ENCODE peak calls at places on chromosomes 5 and 9, in eight cellular contexts. Y is uterus, J is GM12891, S is A549, Q is gastrocnemius medialis, Z is body of pancreas, D is testis, M is heart left ventricle. E is an unnamed sample.

GRCh38 chr9:21906878-21907277 is 87.3 kb downstream of the CDKN2A start:
- DNase-seq in Y (no peak), J (no peak), S (no peak), Q (no peak), Z (no peak), D (no peak), M (no peak), E (no peak)

GRCh38 chr5:78886650-78887230 is 98.4 kb downstream of the ARSB start:
- DNase-seq in Y (no peak), J (no peak), S (peak), Q (no peak), Z (no peak), D (no peak), M (no peak), E (no peak)

GRCh38 chr5:44952376-44952775 is 143.6 kb downstream of the MRPS30 start:
- DNase-seq in Y (no peak), J (no peak), S (peak), Q (no peak), Z (peak), D (peak), M (no peak), E (no peak)

GRCh38 chr5:37043693-37044092 is 167.1 kb downstream of the NIPBL start:
- DNase-seq in Y (no peak), J (no peak), S (peak), Q (no peak), Z (no peak), D (peak), M (no peak), E (no peak)

GRCh38 chr5:154349621-154350020 is 96.2 kb upstream of the SAP30L start:
- DNase-seq in Y (no peak), J (no peak), S (no peak), Q (no peak), Z (no peak), D (no peak), M (no peak), E (no peak)

GRCh38 chr5:80937591-80937990 is 22.6 kb upstream of the RASGRF2 start:
- DNase-seq in Y (no peak), J (no peak), S (peak), Q (no peak), Z (no peak), D (no peak), M (no peak), E (no peak)

GRCh38 chr5:14440598-14441401 is 140.8 kb upstream of the OTULINL start:
- DNase-seq in Y (peak), J (no peak), S (no peak), Q (peak), Z (peak), D (peak), M (peak), E (peak)

GRCh38 chr9:34382054-34382453 is 5.4 kb upstream of the MYORG start:
- DNase-seq in Y (no peak), J (no peak), S (no peak), Q (no peak), Z (no peak), D (no peak), M (no peak), E (no peak)

GRCh38 chr5:55680353-55680752 is 31.8 kb downstream of the SLC38A9 start:
- DNase-seq in Y (no peak), J (no peak), S (no peak), Q (no peak), Z (no peak), D (no peak), M (no peak), E (no peak)

GRCh38 chr5:170287532-170287931 is 10.0 kb downstream of the LCP2 start:
- DNase-seq in Y (peak), J (no peak), S (no peak), Q (peak), Z (peak), D (peak), M (peak), E (no peak)

GRCh38 chr5:115979203-115979602 is 16.9 kb downstream of the LVRN start:
- DNase-seq in Y (no peak), J (no peak), S (no peak), Q (no peak), Z (no peak), D (no peak), M (no peak), E (no peak)

GRCh38 chr5:55895276-55895675 is 44.1 kb downstream of the IL31RA start:
- DNase-seq in Y (no peak), J (no peak), S (no peak), Q (no peak), Z (no peak), D (no peak), M (no peak), E (no peak)

GRCh38 chr5:76787237-76787636 is 31.6 kb upstream of the F2RL1 start:
- DNase-seq in Y (peak), J (no peak), S (peak), Q (peak), Z (peak), D (peak), M (peak), E (peak)

GRCh38 chr9:88358743-88359142 is 29.5 kb upstream of the SPIN1 start:
- DNase-seq in Y (no peak), J (no peak), S (no peak), Q (no peak), Z (no peak), D (no peak), M (no peak), E (no peak)
- TF ChIP-seq POLR2A in Y (no peak), J (no peak), S (no peak), Q (no peak), Z (no peak), D (no peak), M (no peak), E (no peak)

DNA sequence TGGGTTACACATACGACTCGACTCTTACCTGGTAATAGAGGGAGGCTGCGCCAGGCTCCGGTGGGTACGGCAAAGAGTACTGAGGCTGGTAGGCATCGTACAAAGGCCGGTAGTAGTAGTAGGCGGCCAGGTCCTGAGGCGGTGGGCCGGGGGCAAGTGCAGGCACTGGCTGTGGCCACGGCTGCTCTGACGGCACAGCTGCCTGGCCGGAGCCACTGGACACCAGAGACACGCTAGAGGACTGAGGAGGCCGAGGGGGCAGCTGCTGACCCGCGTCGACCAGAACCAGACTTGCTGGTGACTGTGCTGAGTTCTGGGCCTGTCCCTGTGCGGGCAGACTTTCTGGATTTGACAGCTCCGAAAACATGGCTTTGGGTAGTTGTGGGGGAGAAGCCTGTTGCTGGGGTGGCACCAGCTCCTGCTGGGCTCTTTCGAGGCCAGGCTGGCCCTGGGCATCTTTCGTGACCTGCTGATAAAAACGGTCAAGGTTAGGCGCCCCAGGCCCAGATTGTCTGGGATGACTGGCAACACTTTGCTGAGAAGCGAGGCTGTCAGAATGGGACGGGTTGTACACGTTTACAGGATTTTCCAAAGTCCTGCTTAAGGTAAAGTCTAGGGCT is 8.7 kb downstream of the SEC16A start:
- DNase-seq in Y (no peak), J (no peak), S (no peak), Q (no peak), Z (no peak), D (no peak), M (no peak), E (no peak)
- TF ChIP-seq POLR2A in Y (no peak), J (peak), S (no peak), Q (no peak), Z (no peak), D (no peak), M (no peak), E (no peak)

GRCh38 chr5:87263498-87263897 is 4.2 kb upstream of the RASA1 start:
- DNase-seq in Y (no peak), J (no peak), S (no peak), Q (no peak), Z (no peak), D (no peak), M (no peak), E (no peak)

GRCh38 chr5:87258507-87258906 is 9.2 kb upstream of the RASA1 start:
- DNase-seq in Y (no peak), J (no peak), S (no peak), Q (no peak), Z (no peak), D (no peak), M (no peak), E (no peak)

GRCh38 chr5:87260604-87261200 is 7.0 kb upstream of the RASA1 start:
- DNase-seq in Y (no peak), J (no peak), S (no peak), Q (no peak), Z (no peak), D (no peak), M (no peak), E (no peak)
- TF ChIP-seq POLR2A in Y (no peak), J (no peak), S (no peak), Q (no peak), Z (no peak), D (no peak), M (no peak), E (no peak)

GRCh38 chr9:136095028-136095494 is at the start of gene NACC2:
- DNase-seq in Y (peak), J (no peak), S (peak), Q (peak), Z (peak), D (peak), M (peak), E (peak)

GRCh38 chr9:136093331-136093986 is 1.6 kb downstream of the NACC2 start:
- DNase-seq in Y (no peak), J (no peak), S (peak), Q (peak), Z (peak), D (peak), M (no peak), E (peak)

GRCh38 chr9:136092741-136093140 is 2.3 kb downstream of the NACC2 start:
- DNase-seq in Y (no peak), J (no peak), S (no peak), Q (peak), Z (no peak), D (no peak), M (no peak), E (no peak)

GRCh38 chr9:136095495-136096058 is 488 bp upstream of the NACC2 start:
- DNase-seq in Y (no peak), J (no peak), S (peak), Q (peak), Z (peak), D (no peak), M (peak), E (peak)

DNA sequence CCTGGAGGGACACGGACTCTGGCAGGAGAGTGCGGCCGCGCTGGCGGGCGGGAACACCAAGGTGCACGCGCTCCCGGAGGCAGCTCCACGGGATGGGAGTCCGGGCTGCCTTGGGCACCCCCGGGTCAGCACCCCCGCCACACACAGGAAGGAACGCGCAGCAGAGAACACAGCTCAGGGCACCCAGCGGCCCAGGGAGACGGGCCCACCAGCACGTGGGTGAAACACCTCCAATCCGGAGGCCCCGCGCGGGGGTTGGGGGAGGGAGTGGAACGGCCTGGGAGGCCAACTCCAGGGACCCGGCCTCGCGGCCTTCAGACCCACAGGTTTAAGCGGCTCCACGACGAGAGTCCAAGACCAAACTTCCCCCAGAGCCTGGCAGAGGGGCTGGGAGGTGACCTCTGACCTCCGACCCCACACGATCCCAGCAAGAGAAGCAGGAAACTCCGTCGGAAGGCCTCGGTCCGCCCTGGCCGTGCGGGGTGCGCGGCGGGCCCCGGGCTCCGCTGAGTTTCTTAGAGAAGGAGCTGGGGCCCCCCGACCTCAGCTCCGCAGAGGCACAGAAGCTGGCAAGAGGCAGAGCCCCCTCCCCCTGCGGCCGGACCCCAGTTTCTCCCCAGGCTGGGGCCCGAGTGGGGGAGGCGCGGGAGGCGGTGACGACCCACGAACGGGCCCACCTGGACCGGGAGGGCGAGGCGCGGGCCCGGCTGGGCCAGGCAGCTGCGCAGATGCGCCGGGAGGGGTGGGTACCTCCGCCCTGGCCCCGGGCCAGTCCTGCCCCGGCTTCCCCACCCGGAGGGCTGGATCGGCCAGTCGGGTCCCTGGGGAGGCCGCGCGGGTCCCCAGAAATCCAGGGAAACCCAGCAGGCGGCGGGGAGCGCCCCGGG is 851 bp downstream of the NACC2 start:
- DNase-seq in Y (peak), J (no peak), S (peak), Q (peak), Z (peak), D (peak), M (peak), E (peak)
- TF ChIP-seq POLR2A in Y (peak), J (no peak), S (no peak), Q (peak), Z (peak), D (no peak), M (no peak), E (no peak)

DNA sequence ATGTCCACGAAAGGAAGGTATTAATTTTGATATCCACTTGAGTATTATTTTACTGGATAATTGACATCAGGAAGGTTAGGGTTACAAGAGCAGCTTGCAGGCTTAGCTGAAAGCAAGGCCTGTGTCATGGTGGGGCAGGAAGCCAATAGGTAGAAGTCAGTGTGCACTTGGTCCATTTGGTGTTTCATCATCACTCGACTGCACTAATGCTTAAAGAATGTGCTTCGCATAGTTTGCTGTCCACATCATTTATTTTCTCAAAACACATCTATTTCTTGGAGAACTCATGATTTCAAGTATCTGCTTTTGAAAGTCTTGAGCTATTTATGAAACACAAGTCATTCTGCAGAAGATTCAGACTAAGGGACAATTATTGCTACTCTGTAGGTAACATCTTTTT is 59.6 kb upstream of the GNA14 start:
- DNase-seq in Y (peak), J (no peak), S (peak), Q (peak), Z (peak), D (no peak), M (peak), E (peak)
- TF ChIP-seq POLR2A in Y (no peak), J (no peak), S (no peak), Q (no peak), Z (no peak), D (no peak), M (no peak), E (no peak)

GRCh38 chr9:33223696-33224095 is 16.3 kb upstream of the SPINK4 start:
- DNase-seq in Y (no peak), J (no peak), S (no peak), Q (no peak), Z (no peak), D (peak), M (no peak), E (no peak)

GRCh38 chr9:33228606-33229005 is 11.4 kb upstream of the SPINK4 start:
- DNase-seq in Y (no peak), J (no peak), S (no peak), Q (no peak), Z (no peak), D (no peak), M (no peak), E (no peak)

GRCh38 chr9:33227741-33228140 is 12.2 kb upstream of the SPINK4 start:
- DNase-seq in Y (no peak), J (no peak), S (no peak), Q (no peak), Z (no peak), D (no peak), M (no peak), E (no peak)

GRCh38 chr9:33227013-33227398 is 13.0 kb upstream of the SPINK4 start:
- DNase-seq in Y (no peak), J (no peak), S (no peak), Q (peak), Z (no peak), D (no peak), M (peak), E (no peak)

DNA sequence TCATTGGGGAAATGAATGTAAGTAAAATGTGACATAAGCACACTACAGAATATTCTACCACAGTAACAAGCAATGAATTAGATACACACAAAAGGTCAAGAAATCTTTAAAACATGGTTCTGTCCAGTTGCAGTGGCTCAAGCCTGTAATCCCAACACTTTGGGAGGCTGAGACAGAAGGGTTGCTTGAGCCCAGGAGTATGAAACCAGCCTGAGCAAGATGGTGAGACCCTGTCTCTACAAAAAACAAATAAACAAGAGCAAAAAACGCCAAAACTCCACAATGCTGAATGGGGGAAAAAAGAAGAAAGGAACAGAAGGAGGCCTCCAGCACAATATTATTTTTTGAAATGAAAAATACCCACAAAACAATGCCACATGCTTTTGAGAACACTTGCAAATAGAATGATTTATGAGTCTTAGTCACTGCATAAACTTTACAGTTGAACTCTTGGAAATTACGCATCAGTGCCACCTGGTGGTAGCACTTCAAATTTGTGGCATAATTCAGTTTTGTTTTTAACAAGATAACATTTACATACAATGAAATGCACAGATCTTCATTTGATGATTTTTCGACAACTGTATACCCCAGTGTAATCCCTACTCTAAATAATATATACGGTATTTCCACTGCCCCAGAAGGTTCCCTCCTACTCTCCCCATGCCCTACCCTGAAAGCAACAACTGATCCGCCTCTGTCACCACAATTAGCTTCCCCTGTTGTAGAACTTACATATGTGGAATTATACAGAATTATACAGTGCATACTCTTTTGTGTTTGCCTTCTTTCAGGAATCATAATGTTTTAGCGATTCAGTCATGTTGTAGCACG is 14.4 kb upstream of the SPINK4 start:
- DNase-seq in Y (peak), J (no peak), S (peak), Q (peak), Z (peak), D (peak), M (peak), E (peak)
- TF ChIP-seq POLR2A in Y (no peak), J (no peak), S (no peak), Q (no peak), Z (no peak), D (no peak), M (no peak), E (no peak)

GRCh38 chr9:133359420-133360175 is 3.2 kb downstream of the SURF2 start:
- DNase-seq in Y (no peak), J (no peak), S (no peak), Q (no peak), Z (peak), D (no peak), M (no peak), E (no peak)

GRCh38 chr9:133360400-133361393 is 4.3 kb downstream of the SURF2 start:
- DNase-seq in Y (no peak), J (no peak), S (no peak), Q (no peak), Z (no peak), D (no peak), M (no peak), E (no peak)

GRCh38 chr9:133366435-133366834 is 9.4 kb downstream of the SURF4 start:
- DNase-seq in Y (no peak), J (no peak), S (no peak), Q (no peak), Z (no peak), D (no peak), M (no peak), E (no peak)

GRCh38 chr9:133361507-133362092 is 5.2 kb downstream of the SURF2 start:
- DNase-seq in Y (no peak), J (no peak), S (no peak), Q (no peak), Z (no peak), D (no peak), M (no peak), E (no peak)

GRCh38 chr9:133362359-133363044 is 6.2 kb downstream of the SURF2 start:
- DNase-seq in Y (no peak), J (no peak), S (no peak), Q (no peak), Z (no peak), D (no peak), M (no peak), E (no peak)
- TF ChIP-seq POLR2A in Y (no peak), J (no peak), S (no peak), Q (no peak), Z (no peak), D (no peak), M (no peak), E (no peak)

GRCh38 chr9:16135916-16136315 is 583.1 kb downstream of the CCDC171 start:
- DNase-seq in Y (no peak), J (no peak), S (no peak), Q (no peak), Z (no peak), D (no peak), M (no peak), E (no peak)

GRCh38 chr9:16134351-16134750 is 581.5 kb downstream of the CCDC171 start:
- DNase-seq in Y (no peak), J (no peak), S (no peak), Q (no peak), Z (no peak), D (no peak), M (no peak), E (no peak)

GRCh38 chr9:16138961-16139441 is 586.2 kb downstream of the CCDC171 start:
- DNase-seq in Y (peak), J (no peak), S (peak), Q (peak), Z (peak), D (no peak), M (peak), E (no peak)

GRCh38 chr9:16138561-16138960 is 585.7 kb downstream of the CCDC171 start:
- DNase-seq in Y (no peak), J (no peak), S (no peak), Q (no peak), Z (no peak), D (no peak), M (no peak), E (no peak)

GRCh38 chr9:16136961-16137360 is 584.1 kb downstream of the CCDC171 start:
- DNase-seq in Y (peak), J (no peak), S (peak), Q (peak), Z (peak), D (no peak), M (peak), E (no peak)
- TF ChIP-seq POLR2A in Y (no peak), J (no peak), S (no peak), Q (no peak), Z (no peak), D (no peak), M (no peak), E (no peak)